ENCODE peak calls at places on chromosomes 16 and 17, in nine cellular contexts. J, Q, T, V, Y, X, U, N and L are unnamed samples.

GRCh38 chr17:45299311-45299710 is 17.5 kb downstream of the MAP3K14 start:
- DNase-seq in J (peak; percentile 61), X (no peak), T (no peak), N (peak; percentile 46), U (no peak), V (no peak), Q (peak; percentile 39), Y (no peak), L (no peak)

GRCh38 chr16:22117666-22118065 is 25.3 kb downstream of the VWA3A start:
- DNase-seq in Q (no peak), V (no peak), T (no peak), U (no peak), J (no peak), Y (no peak), X (no peak), N (no peak), L (no peak)

GRCh38 chr17:34451313-34451712 is 88.3 kb upstream of the CCL1 start:
- DNase-seq in Y (no peak), V (peak; percentile 2), J (no peak), T (no peak), Q (no peak), U (no peak), X (no peak), N (no peak), L (no peak)

GRCh38 chr17:79317916-79318315 is 243.3 kb downstream of the ENGASE start:
- DNase-seq in Y (no peak), V (no peak), U (no peak), X (no peak), J (no peak), N (no peak), Q (no peak), T (no peak), L (no peak)

GRCh38 chr16:56451753-56452689 is 667 bp downstream of the OGFOD1 start:
- DNase-seq in Y (peak; percentile 20), Q (no peak), V (peak; percentile 31), T (no peak), N (peak; percentile 71), X (no peak), J (peak; percentile 61), U (no peak), L (peak; percentile 38)

GRCh38 chr17:63398680-63399079 is 47.4 kb downstream of the CYB561 start:
- DNase-seq in J (no peak), Q (no peak), U (no peak), N (no peak), Y (no peak), X (no peak), V (peak; percentile 29), T (no peak), L (no peak)

GRCh38 chr17:72591500-72592241 is 470.9 kb downstream of the SOX9 start:
- DNase-seq in U (no peak), T (no peak), X (no peak), Q (no peak), Y (peak; percentile 16), V (no peak), N (no peak), J (no peak), L (no peak)

GRCh38 chr16:25633549-25633948 is 58.2 kb upstream of the HS3ST4 start:
- DNase-seq in U (no peak), Y (no peak), X (no peak), T (no peak), J (no peak), Q (no peak), V (no peak), N (no peak), L (no peak)

GRCh38 chr17:10055251-10055975 is 143.0 kb downstream of the GAS7 start:
- DNase-seq in Y (no peak), U (no peak), X (no peak), J (peak; percentile 59), V (no peak), N (no peak), T (no peak), Q (no peak), L (no peak)

GRCh38 chr16:81885976-81886586 is 107.0 kb downstream of the PLCG2 start:
- DNase-seq in U (no peak), V (peak; percentile 16), Q (no peak), T (no peak), J (no peak), N (no peak), X (no peak), Y (peak; percentile 27), L (no peak)

GRCh38 chr16:8655184-8655717 is 19.2 kb upstream of the ABAT start:
- DNase-seq in J (no peak), T (no peak), Y (peak; percentile 66), V (peak; percentile 35), X (no peak), Q (no peak), N (no peak), U (no peak), L (no peak)

GRCh38 chr17:8487130-8487645 is 51.5 kb downstream of the NDEL1 start:
- DNase-seq in V (no peak), Y (no peak), J (peak; percentile 31), U (no peak), Q (no peak), N (no peak), T (no peak), X (no peak), L (no peak)

GRCh38 chr17:1956134-1956533 is 69.0 kb downstream of the RTN4RL1 start:
- DNase-seq in N (no peak), U (no peak), Q (no peak), T (no peak), V (no peak), Y (no peak), X (no peak), J (no peak), L (no peak)

GRCh38 chr17:58452738-58453137 is 35.4 kb upstream of the RNF43 start:
- DNase-seq in V (peak; percentile 10), Y (no peak), N (no peak), J (no peak), Q (no peak), T (no peak), X (no peak), U (no peak), L (no peak)

GRCh38 chr17:50715471-50715870 is 3.9 kb upstream of the LUC7L3 start:
- DNase-seq in Y (no peak), V (no peak), X (no peak), T (no peak), N (no peak), J (no peak), U (no peak), Q (no peak), L (no peak)

GRCh38 chr16:54056921-54057320 is 229.7 kb downstream of the IRX3 start:
- DNase-seq in U (no peak), V (no peak), T (no peak), J (no peak), N (no peak), Q (no peak), Y (no peak), X (no peak), L (no peak)

GRCh38 chr16:49739381-49739780 is 116.5 kb downstream of the ZNF423 start:
- DNase-seq in U (no peak), N (no peak), J (no peak), Q (no peak), Y (no peak), V (no peak), T (no peak), X (no peak), L (no peak)

GRCh38 chr17:59010026-59010425 is 96.7 kb downstream of the TRIM37 start:
- DNase-seq in T (no peak), X (no peak), J (no peak), V (no peak), Y (no peak), U (no peak), Q (no peak), N (no peak), L (no peak)

GRCh38 chr17:32496348-32497078 is 9.7 kb downstream of the CDK5R1 start:
- DNase-seq in V (peak; percentile 68), Q (no peak), N (peak; percentile 51), J (peak; percentile 79), Y (no peak), U (no peak), T (no peak), X (no peak), L (peak; percentile 80)

GRCh38 chr16:90077240-90077756 is at the start of gene PRDM7:
- DNase-seq in Q (peak; percentile 91), J (peak; percentile 97), Y (peak; percentile 99), X (peak; percentile 91), T (peak; percentile 91), N (peak; percentile 95), U (peak; percentile 72), V (peak; percentile 94), L (peak; percentile 98)

GRCh38 chr17:57357830-57358426 is 101.6 kb downstream of the MSI2 start:
- DNase-seq in U (no peak), Q (no peak), T (no peak), N (no peak), X (no peak), Y (no peak), J (no peak), V (no peak), L (no peak)

GRCh38 chr17:16962804-16963203 is 9.1 kb downstream of the TNFRSF13B start:
- DNase-seq in J (no peak), N (no peak), U (no peak), T (no peak), Q (no peak), X (no peak), V (no peak), Y (no peak), L (no peak)

GRCh38 chr17:20983359-20983637 is 59.5 kb downstream of the USP22 start:
- DNase-seq in N (no peak), Q (no peak), V (no peak), J (no peak), U (no peak), X (no peak), Y (no peak), T (no peak), L (no peak)

GRCh38 chr17:9220466-9221230 is 199.3 kb downstream of the NTN1 start:
- DNase-seq in N (no peak), T (no peak), V (no peak), X (no peak), U (no peak), Y (no peak), Q (no peak), J (no peak), L (no peak)

GRCh38 chr16:2149630-2150417 is 1.4 kb downstream of the RAB26 start:
- DNase-seq in J (no peak), Q (no peak), V (no peak), N (no peak), Y (peak; percentile 50), T (no peak), U (no peak), X (no peak), L (no peak)

GRCh38 chr16:72818286-72818845 is 229.6 kb downstream of the ZFHX3 start:
- DNase-seq in N (no peak), V (no peak), J (no peak), T (no peak), Y (no peak), U (no peak), Q (no peak), X (no peak), L (no peak)

GRCh38 chr16:16917201-16917600 is 538.3 kb downstream of the NPIPA7 start:
- DNase-seq in Y (no peak), V (no peak), U (no peak), X (no peak), N (no peak), J (no peak), T (no peak), Q (no peak), L (no peak)

GRCh38 chr16:85210423-85211169 is 98.3 kb upstream of the CIBAR2 start:
- DNase-seq in N (no peak), T (no peak), X (no peak), Q (no peak), J (no peak), V (peak; percentile 92), U (no peak), Y (no peak), L (no peak)

GRCh38 chr16:85729452-85729851 is 21.4 kb downstream of the C16orf74 start:
- DNase-seq in U (no peak), Y (no peak), X (no peak), Q (no peak), N (no peak), T (no peak), J (no peak), V (peak; percentile 56), L (no peak)

GRCh38 chr16:1293921-1294656 is 15.3 kb upstream of the UBE2I start:
- DNase-seq in N (no peak), X (no peak), T (no peak), V (no peak), Y (no peak), U (no peak), Q (no peak), J (no peak), L (no peak)

GRCh38 chr16:50881331-50881830 is 139.5 kb downstream of the CYLD start:
- DNase-seq in Q (no peak), V (no peak), J (no peak), U (no peak), N (no peak), X (no peak), T (no peak), Y (no peak), L (no peak)